ENCODE peak calls at places on chromosomes 3 and 15, in four cellular contexts. Z, C, T and Q are unnamed samples.

GRCh38 chr3:120821426-120821825 is 78.9 kb downstream of the GTF2E1 start:
- DNase-seq in Z (no peak), C (no peak), T (no peak), Q (no peak)

GRCh38 chr3:39024497-39024896 is 27.2 kb downstream of the SCN11A start:
- DNase-seq in Z (no peak), C (no peak), T (no peak), Q (no peak)

GRCh38 chr3:155431856-155432570 is 138.5 kb upstream of the STRIT1 start:
- DNase-seq in Z (no peak), C (no peak), T (no peak), Q (no peak)

GRCh38 chr15:37973856-37974255 is 39.4 kb downstream of the TMCO5A start:
- DNase-seq in Z (no peak), C (no peak), T (no peak), Q (no peak)

GRCh38 chr15:45763170-45763869 is 128.5 kb downstream of the SQOR start:
- DNase-seq in Z (no peak), C (no peak), T (no peak), Q (no peak)

GRCh38 chr3:172537521-172538158 is 14.4 kb upstream of the TNFSF10 start:
- DNase-seq in Z (no peak), C (no peak), T (no peak), Q (no peak)

GRCh38 chr15:60519218-60519617 is 40.3 kb upstream of the ICE2 start:
- DNase-seq in Z (no peak), C (no peak), T (no peak), Q (no peak)

GRCh38 chr3:98812851-98813374 is 49.8 kb downstream of the ST3GAL6 start:
- DNase-seq in Z (peak), C (peak), T (no peak), Q (peak)

GRCh38 chr3:42581400-42581708 is 413 bp downstream of the SEC22C start:
- DNase-seq in Z (peak), C (no peak), T (no peak), Q (no peak)

GRCh38 chr3:132488136-132488535 is 70.8 kb downstream of the DNAJC13 start:
- DNase-seq in Z (no peak), C (no peak), T (no peak), Q (no peak)

GRCh38 chr15:48962662-48963523 is 826 bp downstream of the SHC4 start:
- DNase-seq in Z (peak), C (peak), T (peak), Q (peak)

GRCh38 chr3:100966807-100967206 is 26.4 kb downstream of the ABI3BP start:
- DNase-seq in Z (no peak), C (no peak), T (no peak), Q (no peak)

GRCh38 chr3:8643693-8644365 is 769 bp downstream of the SSUH2 start:
- DNase-seq in Z (no peak), C (no peak), T (no peak), Q (no peak)

GRCh38 chr3:136708339-136708985 is 43.7 kb downstream of the STAG1 start:
- DNase-seq in Z (no peak), C (no peak), T (no peak), Q (no peak)

GRCh38 chr15:87949934-87950298 is 306.6 kb downstream of the NTRK3 start:
- DNase-seq in Z (no peak), C (no peak), T (no peak), Q (no peak)